ENCODE peak calls at places on chromosomes 1 and 21, in six cellular contexts. Q is psoas muscle; G is CD8-positive, alpha-beta T cell; H is pancreas; Y is adrenal gland; J is small intestine. X is an unnamed sample.

GRCh38 chr1:5238351-5239123 is 584.1 kb downstream of the AJAP1 start:
- DNase-seq in J (no peak), Y (no peak), G (no peak), Q (no peak), H (no peak), X (no peak)

GRCh38 chr1:196399713-196400112 is 208.5 kb downstream of the KCNT2 start:
- DNase-seq in Y (no peak), J (no peak), H (no peak), Q (no peak), G (no peak), X (no peak)

GRCh38 chr1:63787875-63788274 is 14.1 kb downstream of the ROR1 start:
- DNase-seq in G (no peak), Y (no peak), H (no peak), J (no peak), Q (no peak), X (no peak)

GRCh38 chr1:239676522-239677273 is 290.3 kb downstream of the CHRM3 start:
- DNase-seq in H (no peak), Q (no peak), Y (no peak), G (no peak), J (no peak), X (no peak)

GRCh38 chr1:12407050-12407961 is 177.5 kb downstream of the VPS13D start:
- DNase-seq in G (no peak), Q (no peak), H (peak), Y (no peak), J (peak), X (no peak)

GRCh38 chr1:211287218-211287617 is 28.1 kb downstream of the RCOR3 start:
- DNase-seq in Y (no peak), H (no peak), G (no peak), Q (no peak), J (no peak), X (no peak)

GRCh38 chr1:5744342-5744741 is 247.9 kb downstream of the NPHP4 start:
- DNase-seq in H (no peak), J (no peak), Y (no peak), Q (no peak), G (no peak), X (no peak)

GRCh38 chr1:30522031-30523004 is 201.1 kb downstream of the MATN1 start:
- DNase-seq in Y (peak), H (peak), Q (peak), J (no peak), G (no peak), X (peak)

GRCh38 chr1:177423083-177423482 is 252.3 kb downstream of the BRINP2 start:
- DNase-seq in J (no peak), Q (no peak), Y (no peak), H (no peak), G (no peak), X (no peak)

GRCh38 chr1:187001198-187001904 is 172.6 kb downstream of the PLA2G4A start:
- DNase-seq in H (no peak), J (no peak), Q (no peak), G (no peak), Y (peak), X (no peak)

GRCh38 chr1:226110249-226111108 is 48.0 kb downstream of the H3-3A start:
- DNase-seq in J (peak), Y (peak), H (peak), G (peak), Q (peak), X (peak)

GRCh38 chr1:234958066-234958701 is 170.5 kb downstream of the TOMM20 start:
- DNase-seq in Q (no peak), J (no peak), Y (no peak), G (no peak), H (no peak), X (no peak)

GRCh38 chr1:152906023-152906565 is 2.3 kb upstream of the IVL start:
- DNase-seq in G (no peak), J (no peak), Y (no peak), Q (no peak), H (peak), X (no peak)

GRCh38 chr1:46535063-46535462 is 16.4 kb downstream of the KNCN start:
- DNase-seq in G (no peak), Q (no peak), Y (peak), J (peak), H (peak), X (no peak)

GRCh38 chr1:11051781-11052510 is 4.9 kb upstream of the MASP2 start:
- DNase-seq in G (no peak), H (no peak), Y (no peak), J (no peak), Q (no peak), X (no peak)

GRCh38 chr21:16522512-16522911 is 792.7 kb downstream of the USP25 start:
- DNase-seq in Q (no peak), G (no peak), Y (no peak), J (no peak), H (no peak), X (no peak)

GRCh38 chr1:14924455-14925325 is 228.9 kb upstream of the TMEM51 start:
- DNase-seq in H (peak), G (no peak), Y (no peak), J (peak), Q (peak), X (peak)

GRCh38 chr1:31297273-31298247 is 728 bp downstream of the ZCCHC17 start:
- DNase-seq in G (no peak), H (no peak), J (peak), Y (no peak), Q (no peak), X (no peak)

GRCh38 chr1:40839943-40840335 is 22.2 kb downstream of the CITED4 start:
- DNase-seq in J (no peak), Y (no peak), Q (no peak), H (no peak), G (no peak), X (no peak)

GRCh38 chr1:115647507-115647906 is 5.7 kb downstream of the VANGL1 start:
- DNase-seq in J (no peak), G (no peak), Y (no peak), H (no peak), Q (no peak), X (no peak)

GRCh38 chr21:46097826-46098286 is at the start of gene COL6A2:
- DNase-seq in H (peak), G (peak), Y (peak), Q (peak), J (peak), X (peak)

GRCh38 chr1:246647113-246647512 is 77.1 kb upstream of the SCCPDH start:
- DNase-seq in H (no peak), G (no peak), Q (peak), Y (no peak), J (peak), X (peak)

GRCh38 chr1:57277681-57278080 is 146.2 kb downstream of the DAB1 start:
- DNase-seq in Y (no peak), G (no peak), J (no peak), Q (no peak), H (no peak), X (no peak)

GRCh38 chr1:203152158-203153034 is 23.2 kb downstream of the MYBPH start:
- DNase-seq in J (no peak), H (no peak), Q (no peak), G (no peak), Y (no peak), X (no peak)

GRCh38 chr1:10339815-10340214 is 59.0 kb upstream of the PGD start:
- DNase-seq in G (no peak), Q (no peak), H (no peak), J (peak), Y (peak), X (peak)

GRCh38 chr1:219189021-219189824 is 15.5 kb downstream of the LYPLAL1 start:
- DNase-seq in Y (no peak), Q (no peak), H (no peak), J (no peak), G (no peak), X (no peak)

GRCh38 chr1:181482521-181483083 is 715 bp upstream of the CACNA1E start:
- DNase-seq in J (peak), H (no peak), Q (peak), Y (no peak), G (no peak), X (no peak)

GRCh38 chr21:40936771-40937261 is 89.9 kb upstream of the DSCAM start:
- DNase-seq in Y (no peak), G (no peak), J (no peak), H (peak), Q (peak), X (no peak)

GRCh38 chr1:99965646-99966375 is 4.0 kb upstream of the SLC35A3 start:
- DNase-seq in G (no peak), Q (no peak), J (no peak), H (no peak), Y (no peak), X (no peak)
- H3K27ac ChIP-seq in G (no peak), Q (no peak), J (no peak), H (no peak), Y (no peak), X (no peak)

DNA sequence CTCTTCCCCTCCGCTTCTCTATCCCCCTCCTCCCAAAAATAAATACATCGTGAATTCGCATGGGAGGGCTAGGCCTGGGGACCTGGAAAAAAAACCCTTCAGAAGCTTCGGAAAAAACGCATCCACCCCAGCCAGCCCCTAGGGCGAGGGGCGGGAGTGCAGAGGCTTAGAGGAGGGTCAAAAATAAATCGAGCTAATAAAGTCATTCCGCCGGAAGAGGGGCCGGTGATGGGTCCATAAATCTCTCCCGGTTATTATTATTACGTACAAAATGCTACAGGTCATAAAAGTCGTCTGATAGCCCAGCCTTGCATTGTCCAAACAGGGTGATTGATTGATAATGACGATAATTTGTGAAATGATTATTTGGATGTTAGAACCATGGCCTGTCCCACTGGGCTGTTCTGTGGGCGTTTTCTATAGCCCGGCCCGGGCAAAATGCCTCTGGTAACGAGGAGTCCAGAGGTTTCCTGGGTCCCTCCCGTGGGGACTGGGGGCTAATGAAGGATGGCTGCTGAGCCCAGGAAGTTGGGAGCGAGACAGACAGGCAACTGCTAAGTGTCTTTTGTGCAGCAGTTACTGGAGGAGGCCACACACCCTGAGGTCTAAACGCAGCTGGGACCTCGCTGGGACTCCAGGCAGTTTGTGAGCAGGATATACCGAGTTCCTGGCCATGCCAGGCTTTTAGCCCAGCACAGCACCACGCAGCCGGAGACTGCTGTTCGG is 179.6 kb downstream of the PRDM16 start:
- DNase-seq in Q (no peak), G (no peak), Y (no peak), H (no peak), J (peak), X (no peak)
- H3K27ac ChIP-seq in Q (no peak), G (no peak), Y (no peak), H (no peak), J (peak), X (no peak)

GRCh38 chr1:174333437-174333836 is 114.3 kb upstream of the GPR52 start:
- DNase-seq in G (no peak), Y (no peak), H (no peak), J (no peak), Q (no peak), X (no peak)

GRCh38 chr1:174337000-174337681 is 110.6 kb upstream of the GPR52 start:
- DNase-seq in J (no peak), Y (no peak), Q (no peak), H (no peak), G (no peak), X (no peak)
- H3K27ac ChIP-seq in J (no peak), Y (no peak), Q (no peak), H (no peak), G (no peak), X (no peak)

DNA sequence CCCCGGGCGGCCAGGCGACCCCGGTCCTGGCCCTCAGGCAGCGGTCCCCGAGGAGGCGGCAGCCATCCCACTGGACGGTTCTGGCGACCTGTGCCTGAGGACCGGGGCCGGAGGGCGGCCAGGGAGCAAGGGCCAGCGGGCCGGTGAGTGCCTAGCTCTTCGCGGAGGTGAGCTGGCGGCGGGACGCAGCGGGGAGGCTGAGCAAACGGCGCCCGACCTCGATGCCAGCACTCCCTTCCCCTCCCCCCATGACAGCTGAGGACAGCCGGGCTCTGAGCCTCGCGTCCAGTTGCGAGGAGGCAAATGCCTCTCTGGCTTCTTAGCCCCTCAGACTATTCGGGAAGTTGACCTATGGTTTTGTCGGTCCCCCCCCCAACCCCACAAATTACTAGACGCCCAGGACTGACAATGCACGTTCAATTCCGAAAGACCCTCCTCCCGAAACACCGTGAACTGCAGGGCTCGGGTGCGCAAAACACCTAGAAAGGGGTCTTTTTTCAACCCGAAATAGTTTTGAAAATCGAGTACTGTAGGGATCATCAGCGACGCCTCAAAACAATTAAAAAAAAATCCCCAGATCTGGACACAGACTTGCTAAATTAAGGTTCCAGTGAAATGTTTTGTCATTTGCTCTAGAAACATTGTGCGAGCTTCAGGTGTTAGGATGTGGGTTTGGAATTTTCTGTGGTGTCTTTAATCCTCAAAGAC is 8.3 kb downstream of the CDKN2C start:
- DNase-seq in Q (peak), Y (peak), G (peak), J (peak), H (peak), X (peak)
- H3K27ac ChIP-seq in Q (peak), Y (peak), G (peak), J (peak), H (peak), X (peak)

DNA sequence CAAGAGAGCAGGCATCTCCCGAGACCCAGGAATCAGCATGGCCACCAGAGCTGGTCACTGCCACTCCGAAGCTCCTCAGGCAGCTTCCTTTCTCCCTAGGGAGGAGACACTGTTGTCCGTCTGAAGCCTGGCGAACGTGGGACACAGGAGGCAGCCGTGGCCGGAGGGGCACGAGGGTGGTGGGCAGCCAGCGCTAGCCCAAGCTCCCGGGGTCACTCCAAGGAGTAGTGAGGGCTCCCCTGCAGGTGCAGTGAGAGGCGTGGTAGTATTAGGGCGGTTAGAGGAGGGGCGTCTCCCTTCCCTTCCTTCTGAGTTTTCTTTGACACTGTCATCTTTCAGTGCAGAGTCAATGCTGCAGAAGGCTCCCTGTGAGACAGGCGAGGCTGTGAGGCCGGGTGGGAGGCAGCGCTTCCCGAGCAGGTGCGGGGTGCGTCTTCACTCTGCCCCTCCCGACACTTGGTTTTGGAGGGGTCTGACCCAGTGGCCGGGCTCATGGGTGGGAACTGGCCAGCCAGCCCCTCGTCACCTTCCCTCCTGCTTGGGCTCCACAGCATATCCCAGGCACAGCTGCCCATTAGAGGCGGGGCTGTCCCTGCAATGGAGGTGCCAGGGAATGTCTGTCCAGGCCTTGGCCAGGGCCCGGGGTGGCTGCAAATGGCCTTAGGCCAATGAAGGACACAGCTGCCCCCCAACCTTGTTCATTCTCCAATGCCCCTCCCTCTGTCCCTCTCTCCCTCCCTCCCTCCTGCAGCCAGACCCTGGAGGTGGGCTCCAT is 171.6 kb upstream of the ARHGEF16 start:
- DNase-seq in H (no peak), G (no peak), J (no peak), Q (no peak), Y (no peak), X (no peak)
- H3K27ac ChIP-seq in H (no peak), G (no peak), J (no peak), Q (no peak), Y (no peak), X (peak)

X was measured in left ventricle myocardium inferior.